ENCODE peak calls at places on chromosome X, in eight cellular contexts. U is CD8-positive, alpha-beta T cell; N is fibroblast of the aortic adventitia; V is WTC11; W is AG04450; F is neural crest cell; D is fibroblast of lung; O is bronchial epithelial cell. P is an unnamed sample.

GRCh38 chrX:47690175-47690574 is 31.2 kb upstream of the UXT start:
- DNase-seq in D (no peak), F (no peak), O (no peak), V (no peak), U (no peak), N (no peak), W (no peak), P (no peak)

GRCh38 chrX:115562492-115562872 is 1.5 kb downstream of the PLS3 start:
- DNase-seq in D (peak), O (peak), W (no peak), F (peak), U (no peak), N (peak), V (no peak), P (no peak)

GRCh38 chrX:49155900-49156837 is 6.4 kb upstream of the MAGIX start:
- DNase-seq in N (peak), O (peak), F (peak), V (peak), W (no peak), U (peak), D (peak), P (peak)

GRCh38 chrX:10893976-10894375 is 217.2 kb upstream of the HCCS start:
- DNase-seq in D (no peak), U (no peak), F (no peak), W (no peak), N (no peak), V (no peak), O (no peak), P (no peak)

GRCh38 chrX:118688935-118689334 is 38.5 kb upstream of the IL13RA1 start:
- DNase-seq in V (no peak), F (no peak), D (no peak), W (no peak), O (no peak), U (no peak), N (no peak), P (no peak)

GRCh38 chrX:133249659-133250058 is 31.5 kb upstream of the TFDP3 start:
- DNase-seq in V (no peak), N (peak), W (no peak), F (no peak), D (peak), U (no peak), O (peak), P (no peak)

GRCh38 chrX:136209016-136209738 is 42.0 kb downstream of the MAP7D3 start:
- DNase-seq in V (peak), O (no peak), F (peak), U (peak), D (peak), N (peak), W (no peak), P (peak)

GRCh38 chrX:117511379-117511778 is 605.2 kb downstream of the KLHL13 start:
- DNase-seq in U (no peak), V (no peak), O (no peak), N (no peak), D (no peak), F (no peak), W (no peak), P (no peak)

GRCh38 chrX:65607070-65607742 is 60.2 kb upstream of the MSN start:
- DNase-seq in W (no peak), O (peak), F (no peak), D (peak), V (no peak), U (no peak), N (peak), P (no peak)

GRCh38 chrX:57232658-57233360 is 53.7 kb upstream of the FAAH2 start:
- DNase-seq in N (no peak), F (no peak), O (no peak), D (no peak), W (no peak), U (no peak), V (no peak), P (no peak)

GRCh38 chrX:47370278-47370677 is at the start of gene ZNF157:
- DNase-seq in W (no peak), V (no peak), U (no peak), O (no peak), F (no peak), D (no peak), N (no peak), P (no peak)

GRCh38 chrX:118530537-118530936 is 34.9 kb downstream of the DOCK11 start:
- DNase-seq in D (peak), N (peak), O (peak), W (no peak), V (no peak), F (no peak), U (no peak), P (no peak)

GRCh38 chrX:56812515-56813105 is 83.6 kb downstream of the NBDY start:
- DNase-seq in V (no peak), D (no peak), O (no peak), U (no peak), W (no peak), N (peak), F (no peak), P (no peak)

GRCh38 chrX:96770315-96770714 is 85.7 kb downstream of the DIAPH2 start:
- DNase-seq in W (no peak), F (no peak), N (peak), U (no peak), D (peak), V (no peak), O (no peak), P (no peak)

GRCh38 chrX:64187762-64188150 is 17.8 kb downstream of the AMER1 start:
- DNase-seq in F (no peak), V (no peak), U (no peak), W (no peak), O (no peak), N (no peak), D (no peak), P (no peak)

GRCh38 chrX:133726211-133726630 is 259.2 kb downstream of the GPC3 start:
- DNase-seq in V (no peak), U (no peak), N (peak), O (peak), W (peak), F (no peak), D (peak), P (no peak)

GRCh38 chrX:54178100-54178940 is 4.7 kb downstream of the FAM120C start:
- DNase-seq in O (peak), U (no peak), D (peak), F (no peak), N (peak), V (no peak), W (peak), P (no peak)

GRCh38 chrX:12595746-12596145 is 195.5 kb upstream of the PRPS2 start:
- DNase-seq in U (no peak), N (peak), D (no peak), W (no peak), F (no peak), V (no peak), O (no peak), P (no peak)

GRCh38 chrX:17590892-17591740 is 146.2 kb upstream of the SCML1 start:
- DNase-seq in V (peak), D (peak), O (peak), U (peak), W (no peak), N (peak), F (peak), P (peak)

GRCh38 chrX:74923942-74924448 is 1.3 kb downstream of the NEXMIF start:
- DNase-seq in V (peak), F (no peak), W (no peak), D (no peak), U (peak), N (no peak), O (no peak), P (no peak)

GRCh38 chrX:24423960-24424359 is 41.1 kb upstream of the PDK3 start:
- DNase-seq in N (peak), D (peak), V (no peak), U (no peak), F (no peak), W (no peak), O (peak), P (no peak)

GRCh38 chrX:120308558-120308957 is 2.7 kb downstream of the TMEM255A start:
- DNase-seq in V (peak), O (no peak), U (no peak), F (no peak), W (no peak), N (no peak), D (no peak), P (peak)
- TF ChIP-seq CTCF in V (peak), O (no peak), U (no peak), F (peak), W (no peak), N (no peak), D (no peak), P (no peak)

DNA sequence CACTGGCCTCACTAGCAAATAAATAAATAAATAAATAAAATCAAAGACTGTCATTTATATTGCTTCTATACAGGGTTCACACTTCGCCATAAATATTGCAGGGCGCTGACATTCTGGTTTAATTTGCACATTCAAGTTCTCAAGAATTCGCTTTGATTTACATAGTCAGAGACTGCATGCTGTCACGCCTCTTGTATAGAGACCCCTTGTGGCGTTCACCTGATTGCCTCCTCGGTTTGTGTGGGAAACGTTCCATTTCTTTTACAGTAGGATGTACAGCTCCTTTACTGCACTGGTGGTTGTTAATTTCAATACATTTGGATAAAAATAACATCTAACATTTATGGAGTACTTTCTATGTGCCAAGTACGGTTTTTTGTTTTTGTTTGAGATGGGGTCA is 71.3 kb upstream of the ADGRG2 start:
- DNase-seq in W (no peak), O (no peak), V (peak), F (no peak), N (no peak), D (no peak), U (no peak), P (no peak)
- TF ChIP-seq CTCF in W (no peak), O (no peak), V (no peak), F (no peak), N (no peak), D (no peak), U (no peak), P (peak)

DNA sequence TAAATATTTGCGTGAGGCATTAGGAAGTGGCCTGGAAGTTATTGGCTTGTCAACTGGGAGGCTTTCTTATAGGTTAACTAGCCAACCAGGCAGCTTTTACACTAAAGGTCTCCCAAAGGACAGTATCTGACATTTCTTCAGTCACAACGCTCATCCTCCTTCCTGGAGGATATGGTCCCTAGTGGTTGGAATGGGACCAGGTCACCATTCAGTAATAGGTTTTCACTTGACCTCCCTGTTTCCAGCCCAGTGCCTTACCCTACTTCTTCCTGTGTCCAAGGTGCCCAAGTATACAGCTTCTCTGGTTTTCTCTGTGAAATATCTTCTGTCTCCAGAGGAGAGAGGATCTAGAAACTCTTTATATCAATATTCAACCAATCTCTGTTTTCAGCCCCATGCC is 38.5 kb downstream of the RPS6KA3 start:
- DNase-seq in D (no peak), U (no peak), V (no peak), W (no peak), N (no peak), O (no peak), F (no peak), P (no peak)
- TF ChIP-seq CTCF in D (no peak), U (no peak), V (no peak), W (no peak), N (no peak), O (no peak), F (no peak), P (no peak)

DNA sequence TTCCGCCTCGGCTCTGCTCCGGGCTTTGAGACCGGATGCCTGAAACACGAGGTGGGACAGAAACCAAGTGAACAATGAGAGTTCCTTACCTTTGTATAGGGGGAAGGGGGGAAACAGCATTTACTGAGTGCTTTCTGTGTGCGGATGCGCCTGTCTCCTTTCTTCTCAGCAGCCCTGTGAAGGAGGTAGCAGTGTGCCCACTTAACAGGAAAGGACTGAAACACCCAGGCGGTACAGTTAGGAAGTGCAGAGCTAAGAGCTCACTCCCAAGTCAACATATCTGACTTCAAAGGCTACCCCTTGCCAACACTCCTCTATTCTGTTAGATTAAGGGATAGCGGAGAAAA is 43.1 kb upstream of the TMSB15B start:
- DNase-seq in D (peak), V (no peak), W (no peak), O (peak), F (no peak), N (peak), U (no peak), P (peak)
- TF ChIP-seq CTCF in D (peak), V (no peak), W (peak), O (peak), F (peak), N (peak), U (no peak), P (peak)

DNA sequence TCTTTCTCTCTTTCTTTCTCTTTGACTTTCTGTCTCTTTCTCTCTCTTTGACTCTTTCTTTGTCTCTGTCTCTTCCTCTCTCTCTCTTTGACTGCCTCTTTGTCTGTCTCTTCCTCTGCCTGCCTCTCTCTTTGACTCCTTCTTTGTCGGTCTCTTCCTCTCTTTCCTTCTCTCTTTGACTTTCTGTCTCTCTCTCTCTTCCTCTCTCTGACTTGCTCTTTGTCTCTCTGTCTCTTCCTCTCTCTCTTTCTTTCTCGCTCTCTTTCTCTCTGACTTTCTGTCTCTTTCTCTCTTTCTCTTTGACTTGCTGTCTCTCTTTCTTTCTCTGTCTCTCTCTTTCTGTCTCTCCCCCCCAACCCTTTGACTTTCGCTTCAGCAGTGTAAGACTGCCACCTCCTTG is 36.4 kb upstream of the OGT start:
- DNase-seq in F (no peak), V (no peak), U (no peak), W (no peak), N (no peak), D (no peak), O (no peak), P (no peak)
- TF ChIP-seq CTCF in F (no peak), V (no peak), U (no peak), W (no peak), N (no peak), D (no peak), O (no peak), P (no peak)

GRCh38 chrX:123878177-123878576 is 18.3 kb downstream of the XIAP start:
- DNase-seq in W (no peak), N (peak), O (no peak), F (no peak), D (no peak), V (no peak), U (no peak), P (no peak)
- TF ChIP-seq CTCF in W (no peak), N (no peak), O (no peak), F (no peak), D (no peak), V (no peak), U (no peak), P (no peak)

DNA sequence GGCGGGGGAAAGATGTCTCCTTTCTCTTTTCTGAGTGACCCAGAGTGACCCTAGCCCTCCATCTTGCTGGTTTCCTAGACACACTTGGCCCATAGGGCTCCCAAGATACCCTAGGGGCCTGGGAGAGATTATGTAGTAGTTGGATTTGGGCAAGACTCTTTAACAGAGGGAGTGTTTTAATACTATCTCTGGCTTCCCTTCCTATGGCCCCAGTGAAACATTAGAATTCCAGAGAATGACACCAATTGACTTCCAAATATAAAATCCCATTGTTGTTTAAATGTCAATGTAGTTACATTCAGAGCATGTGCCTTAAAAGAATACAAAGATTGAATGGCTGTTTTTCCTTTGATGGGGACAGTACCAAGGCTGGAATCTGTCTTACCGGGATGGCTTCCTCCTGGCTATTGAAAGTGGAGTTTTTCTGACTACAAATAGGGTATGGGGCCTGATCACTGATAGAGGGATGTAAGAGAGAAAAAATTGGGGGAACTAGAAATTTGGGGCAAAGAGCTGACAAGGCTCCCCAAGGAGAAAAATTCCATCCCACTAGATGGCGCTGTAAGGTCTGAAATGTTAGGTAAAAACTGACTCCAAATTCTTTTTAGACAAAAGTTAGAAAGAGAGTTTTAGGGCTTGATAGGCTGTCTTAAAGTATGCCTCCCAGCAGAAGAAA is 10.7 kb downstream of the TENT5D start:
- DNase-seq in W (no peak), O (no peak), V (peak), N (peak), U (no peak), D (no peak), F (no peak), P (no peak)
- TF ChIP-seq CTCF in W (no peak), O (no peak), V (no peak), N (peak), U (no peak), D (no peak), F (no peak), P (peak)

P was measured in WERI-Rb-1.